ENCODE peak calls at places on chromosome 15, in six cellular contexts. S, P, E, A, I and U are unnamed samples.

GRCh38 chr15:25545017-25545416 is 106.2 kb upstream of the UBE3A start:
- DNase-seq in A (no peak), P (no peak), I (peak), E (no peak), S (peak), U (no peak)

GRCh38 chr15:81312790-81313543 is 11.0 kb downstream of the STARD5 start:
- DNase-seq in E (peak), I (peak), P (no peak), S (peak), A (peak), U (no peak)

GRCh38 chr15:27906802-27907201 is 192.3 kb downstream of the OCA2 start:
- DNase-seq in S (no peak), I (no peak), A (no peak), E (no peak), P (no peak), U (no peak)

GRCh38 chr15:68601206-68602197 is 22.7 kb downstream of the CORO2B start:
- DNase-seq in I (no peak), S (no peak), E (no peak), P (no peak), A (no peak), U (no peak)

GRCh38 chr15:98294126-98294525 is 333.6 kb downstream of the ARRDC4 start:
- DNase-seq in I (no peak), S (no peak), A (no peak), E (no peak), P (no peak), U (no peak)

GRCh38 chr15:42444415-42445063 is 46.4 kb downstream of the ZNF106 start:
- DNase-seq in I (no peak), P (no peak), S (no peak), E (no peak), A (no peak), U (no peak)

GRCh38 chr15:60383008-60383694 is 14.6 kb downstream of the ANXA2 start:
- DNase-seq in I (no peak), A (no peak), P (no peak), E (no peak), S (no peak), U (no peak)

GRCh38 chr15:57310876-57311275 is 65.4 kb upstream of the CGNL1 start:
- DNase-seq in E (no peak), I (no peak), S (no peak), P (no peak), A (no peak), U (no peak)

GRCh38 chr15:93929375-93930094 is 301.8 kb upstream of the MCTP2 start:
- DNase-seq in P (no peak), I (peak), A (no peak), E (no peak), S (peak), U (no peak)

GRCh38 chr15:77830041-77830440 is 197.3 kb upstream of the LINGO1 start:
- DNase-seq in P (no peak), E (no peak), A (no peak), S (peak), I (no peak), U (no peak)

GRCh38 chr15:39579487-39580116 is 1.3 kb upstream of the THBS1 start:
- DNase-seq in I (peak), A (peak), S (peak), E (peak), P (peak), U (no peak)

GRCh38 chr15:68531794-68532193 is 47.0 kb upstream of the CORO2B start:
- DNase-seq in S (no peak), P (no peak), E (no peak), I (no peak), A (no peak), U (no peak)

GRCh38 chr15:88647362-88648105 is 8.7 kb downstream of the ISG20 start:
- DNase-seq in A (peak), I (no peak), E (no peak), S (no peak), P (no peak), U (no peak)

GRCh38 chr15:73375755-73376305 is 7.1 kb upstream of the HCN4 start:
- DNase-seq in P (no peak), A (no peak), E (no peak), I (no peak), S (no peak), U (no peak)

GRCh38 chr15:70902105-70902504 is 9.5 kb downstream of the LRRC49 start:
- DNase-seq in S (peak), E (no peak), P (no peak), A (peak), I (peak), U (no peak)

GRCh38 chr15:89459271-89460038 is 36.9 kb downstream of the RHCG start:
- DNase-seq in S (no peak), P (no peak), E (peak), A (no peak), I (no peak), U (no peak)

GRCh38 chr15:76346666-76347506 is 10.3 kb downstream of the ISL2 start:
- DNase-seq in A (no peak), P (peak), E (peak), I (peak), S (no peak), U (no peak)

GRCh38 chr15:86044981-86045380 is 34.7 kb upstream of the AGBL1 start:
- DNase-seq in S (no peak), E (no peak), A (no peak), I (no peak), P (no peak), U (no peak)

GRCh38 chr15:82047493-82048446 is 2.0 kb upstream of the MEX3B start:
- DNase-seq in P (no peak), S (peak), A (no peak), E (no peak), I (peak), U (no peak)

GRCh38 chr15:36940636-36941285 is 159.6 kb downstream of the MEIS2 start:
- DNase-seq in I (no peak), A (no peak), S (no peak), E (no peak), P (no peak), U (no peak)

GRCh38 chr15:42203891-42204290 is 4.2 kb downstream of the VPS39 start:
- DNase-seq in A (no peak), S (no peak), P (no peak), I (no peak), E (no peak), U (no peak)

GRCh38 chr15:41930221-41930866 is 36.5 kb upstream of the SPTBN5 start:
- DNase-seq in S (peak), P (no peak), E (peak), I (peak), A (peak), U (no peak)

GRCh38 chr15:60928987-60929386 is 300.1 kb downstream of the RORA start:
- DNase-seq in A (no peak), E (no peak), P (no peak), I (no peak), S (no peak), U (no peak)

GRCh38 chr15:51776952-51777574 is 25.7 kb downstream of the TMOD2 start:
- DNase-seq in P (peak), I (peak), E (no peak), A (peak), S (peak), U (no peak)

GRCh38 chr15:87312221-87312620 is 944.3 kb downstream of the NTRK3 start:
- DNase-seq in E (no peak), I (no peak), S (no peak), P (no peak), A (no peak), U (no peak)

GRCh38 chr15:35751421-35752133 is 205.6 kb upstream of the DPH6 start:
- DNase-seq in I (peak), P (peak), S (peak), E (no peak), A (no peak), U (no peak)

GRCh38 chr15:74490339-74490689 is 29.4 kb upstream of the UBL7 start:
- DNase-seq in S (no peak), A (no peak), I (no peak), E (no peak), P (no peak), U (no peak)

GRCh38 chr15:32675474-32675873 is 34.0 kb downstream of the SCG5 start:
- DNase-seq in P (no peak), A (no peak), E (no peak), I (no peak), S (no peak), U (no peak)

GRCh38 chr15:93245616-93246122 is 156.7 kb upstream of the RGMA start:
- DNase-seq in I (no peak), E (no peak), A (no peak), S (no peak), P (no peak), U (no peak)

DNA sequence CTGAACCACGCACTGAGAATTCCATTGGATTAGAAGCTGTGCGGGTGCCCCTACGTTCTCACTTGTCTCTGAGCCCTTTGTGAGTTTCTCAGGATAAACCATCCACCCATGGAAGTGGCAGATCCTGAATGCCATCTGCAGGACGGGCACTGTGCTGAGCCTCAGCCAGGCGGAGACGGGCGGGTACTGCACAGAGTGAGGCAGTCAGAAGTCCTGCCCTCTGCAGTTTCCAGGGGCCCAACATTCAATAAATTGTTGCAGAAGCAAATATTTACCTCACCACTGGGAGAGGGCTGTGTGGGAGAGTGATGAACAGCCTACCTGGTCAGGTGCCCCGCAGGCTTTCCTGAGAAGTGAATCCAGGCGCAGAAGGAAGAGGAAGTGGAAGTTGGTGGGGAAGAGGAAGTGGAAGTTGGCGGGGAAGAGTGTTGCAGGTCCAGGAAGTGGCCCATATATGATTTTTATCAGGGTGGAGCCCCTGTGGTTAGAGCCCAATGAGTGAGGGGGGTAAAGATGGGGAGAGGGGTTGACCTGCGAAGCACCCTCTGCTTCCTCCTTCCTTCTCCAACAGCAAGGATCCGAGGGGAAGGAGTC is 100.8 kb downstream of the SLCO3A1 start:
- DNase-seq in E (no peak), A (no peak), S (peak), I (no peak), P (no peak), U (no peak)
- TF ChIP-seq CTCF in E (no peak), A (no peak), S (peak), I (no peak), P (no peak), U (no peak)

DNA sequence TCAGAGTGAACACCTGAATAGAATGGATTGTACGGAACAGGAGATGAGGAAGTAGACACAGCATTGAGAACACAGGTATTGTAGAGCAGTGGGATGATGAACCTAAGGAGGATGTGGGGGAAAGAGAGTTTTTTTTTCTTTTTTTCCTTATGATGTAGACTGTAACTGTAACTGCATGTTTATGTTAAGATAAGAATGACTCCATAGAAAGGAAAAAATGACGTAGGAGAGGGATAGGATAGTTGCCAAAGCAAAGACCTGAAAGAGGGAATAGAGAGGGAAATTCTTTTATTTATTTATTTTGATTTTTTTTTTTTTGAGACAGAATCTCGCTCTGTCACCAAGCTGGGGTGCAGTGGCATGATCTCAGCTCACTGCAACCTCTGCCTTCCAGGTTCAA is 33.2 kb downstream of the APH1B start:
- DNase-seq in A (no peak), P (no peak), S (no peak), I (no peak), E (no peak), U (no peak)
- TF ChIP-seq CTCF in A (no peak), P (no peak), S (no peak), I (no peak), E (no peak), U (no peak)

DNA sequence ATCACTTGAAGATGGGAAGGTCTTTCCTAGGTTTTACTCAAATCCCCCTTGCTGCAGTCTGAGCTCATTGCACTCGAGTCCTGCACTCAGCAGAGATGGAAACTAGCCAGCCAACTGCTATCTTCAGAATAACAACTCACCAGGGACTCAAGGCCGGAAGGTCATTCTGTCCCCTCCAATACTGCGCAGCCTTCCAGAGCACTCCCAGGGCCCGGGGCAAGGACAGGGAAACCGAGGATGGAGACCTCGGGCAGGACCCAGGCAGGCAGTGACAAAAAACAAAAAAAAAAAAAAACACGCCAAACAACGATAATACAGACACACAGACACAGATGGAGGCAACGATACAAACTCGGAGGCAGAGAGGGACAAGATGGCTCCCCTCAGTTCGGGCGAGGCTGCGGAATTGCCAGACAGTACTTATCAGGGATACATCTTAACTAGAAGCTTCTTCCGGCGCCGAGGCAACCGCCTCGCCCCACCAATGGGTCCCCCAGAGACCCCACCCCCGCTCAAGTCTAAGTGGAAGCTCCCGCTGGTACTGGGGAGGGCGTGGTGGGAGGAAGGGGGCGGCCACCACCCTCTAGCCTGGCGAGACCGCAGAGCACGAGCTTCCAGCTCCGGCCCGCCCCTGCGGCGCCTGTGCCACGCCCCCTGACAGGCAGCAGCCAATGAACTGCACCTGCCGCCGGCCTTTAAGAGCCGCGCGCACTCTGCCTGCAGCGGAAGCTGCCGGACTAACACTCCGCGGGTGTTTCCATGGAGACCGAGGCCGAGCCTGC is 7.0 kb upstream of the MAP1A start:
- DNase-seq in I (peak), P (peak), E (peak), A (peak), S (peak), U (peak)
- TF ChIP-seq CTCF in I (no peak), P (peak), E (peak), A (no peak), S (no peak), U (no peak)

DNA sequence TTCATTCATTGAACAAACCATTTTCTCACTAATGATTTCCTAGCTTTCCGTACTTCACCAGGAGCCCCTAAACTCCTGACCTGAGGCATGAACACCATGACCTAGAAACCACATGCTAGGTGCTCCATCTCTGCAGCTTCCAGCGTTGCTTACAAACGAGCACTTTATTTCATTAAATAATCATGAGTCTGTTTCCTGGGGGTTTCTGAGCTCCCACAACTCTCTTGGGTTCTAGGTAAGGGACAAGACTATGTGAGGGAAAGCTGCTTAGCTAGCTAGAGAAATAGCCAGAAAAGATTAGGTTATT is 1.3 kb downstream of the MAP2K1 start:
- DNase-seq in A (no peak), P (no peak), E (no peak), S (no peak), I (no peak), U (no peak)
- TF ChIP-seq CTCF in A (no peak), P (peak), E (no peak), S (no peak), I (peak), U (no peak)

GRCh38 chr15:44535092-44535491 is 1.9 kb upstream of the EIF3J start:
- DNase-seq in P (no peak), I (no peak), S (no peak), A (no peak), E (no peak), U (no peak)
- TF ChIP-seq CTCF in P (no peak), I (no peak), S (no peak), A (no peak), E (no peak), U (no peak)

GRCh38 chr15:83158393-83158792 is 49.2 kb downstream of the HDGFL3 start:
- DNase-seq in S (peak), A (no peak), E (no peak), I (peak), P (no peak), U (no peak)
- TF ChIP-seq CTCF in S (no peak), A (no peak), E (no peak), I (no peak), P (no peak), U (no peak)

DNA sequence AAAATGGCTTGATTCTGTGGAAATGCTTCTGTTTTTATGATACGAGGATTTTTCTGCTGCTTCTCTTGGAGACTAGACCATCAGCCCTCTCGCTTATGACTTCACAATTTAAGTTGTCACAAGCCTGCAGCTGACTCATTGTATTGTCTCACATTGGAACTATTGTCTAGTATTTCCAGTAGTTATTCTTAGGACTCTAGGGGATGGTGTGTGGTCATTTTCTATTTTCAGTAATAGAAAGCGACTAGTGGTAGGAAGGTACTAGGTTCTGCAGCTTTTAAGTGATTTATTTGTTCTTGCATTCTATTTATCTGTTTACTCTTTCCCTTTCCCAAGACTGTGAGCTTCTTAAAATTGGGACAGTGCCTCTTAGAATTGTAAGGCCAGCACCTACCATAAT is 66.3 kb upstream of the CRTC3 start:
- DNase-seq in I (no peak), P (no peak), E (no peak), A (no peak), S (peak), U (no peak)
- TF ChIP-seq CTCF in I (no peak), P (no peak), E (no peak), A (no peak), S (no peak), U (no peak)

GRCh38 chr15:101138086-101138660 is 113.7 kb downstream of the CHSY1 start:
- DNase-seq in A (no peak), S (no peak), P (no peak), I (no peak), E (no peak), U (no peak)

GRCh38 chr15:101136381-101137268 is 115.2 kb downstream of the CHSY1 start:
- DNase-seq in S (no peak), A (no peak), E (no peak), P (no peak), I (no peak), U (no peak)

GRCh38 chr15:101138913-101139880 is 112.7 kb downstream of the CHSY1 start:
- DNase-seq in S (no peak), I (no peak), A (no peak), P (no peak), E (no peak), U (no peak)

GRCh38 chr15:101135532-101136166 is 116.2 kb downstream of the CHSY1 start:
- DNase-seq in I (no peak), S (no peak), E (no peak), P (no peak), A (no peak), U (no peak)

DNA sequence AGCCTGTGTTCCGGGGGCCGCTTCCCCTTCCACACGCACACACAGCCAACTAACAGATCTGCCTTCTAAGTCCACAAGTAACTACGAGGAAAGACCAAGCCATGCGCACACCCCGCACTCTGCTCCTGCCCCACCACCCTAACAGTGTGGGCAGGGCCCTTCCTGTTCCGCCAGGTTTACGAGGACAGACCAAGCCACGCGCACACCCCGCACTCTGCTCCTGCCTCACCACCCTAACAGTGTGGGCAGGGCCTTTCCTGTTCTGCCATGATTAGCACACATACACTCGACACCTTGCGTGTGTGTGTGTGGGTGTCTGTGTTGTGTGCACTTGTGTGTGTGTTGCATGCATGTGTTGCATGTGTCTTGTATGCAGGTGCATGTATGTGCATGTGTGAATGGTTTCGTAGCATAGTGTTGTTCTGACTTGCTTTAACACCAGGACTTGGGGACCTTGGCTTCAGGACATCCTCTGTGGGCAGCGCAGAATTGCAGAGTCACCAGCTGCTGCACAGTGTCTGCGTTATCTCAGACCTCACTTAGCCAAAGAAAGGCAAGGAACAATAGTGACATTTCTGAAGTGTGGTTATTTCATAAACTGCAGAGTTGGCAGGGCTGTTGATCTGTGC is 114.4 kb downstream of the CHSY1 start:
- DNase-seq in S (no peak), I (no peak), E (no peak), P (no peak), A (no peak), U (no peak)
- TF ChIP-seq CTCF in S (no peak), I (no peak), E (no peak), P (no peak), A (no peak), U (no peak)

GRCh38 chr15:62066663-62067447 is at the start of gene C2CD4A:
- DNase-seq in S (peak), I (peak), P (peak), E (peak), A (no peak), U (no peak)
- TF ChIP-seq CTCF in S (peak), I (peak), P (no peak), E (no peak), A (no peak), U (no peak)